ENCODE peak calls at places on chromosomes 12 and 14, in four cellular contexts. One of them, this sample, is unnamed.

GRCh38 chr12:80186727-80187217 is 87.4 kb downstream of the OTOGL start:
- DNase-seq in Peyer's patch: no peak
- DNase-seq in adrenal gland: peak; percentile 85
- DNase-seq in SJSA1: peak; percentile 88
- DNase-seq in this sample: peak; percentile 91

GRCh38 chr12:46404225-46404631 is 31.7 kb upstream of the SLC38A2 start:
- DNase-seq in Peyer's patch: no peak
- DNase-seq in SJSA1: peak; percentile 68
- DNase-seq in adrenal gland: no peak
- DNase-seq in this sample: peak; percentile 77

GRCh38 chr12:4134833-4135597 is 138.5 kb upstream of the CCND2 start:
- DNase-seq in SJSA1: no peak
- DNase-seq in Peyer's patch: no peak
- DNase-seq in adrenal gland: peak; percentile 42
- DNase-seq in this sample: no peak

GRCh38 chr12:104742551-104742961 is 215.5 kb downstream of the SLC41A2 start:
- DNase-seq in SJSA1: no peak
- DNase-seq in Peyer's patch: no peak
- DNase-seq in adrenal gland: no peak
- DNase-seq in this sample: no peak

GRCh38 chr12:65784616-65785015 is 39.7 kb upstream of the HMGA2 start:
- DNase-seq in SJSA1: no peak
- DNase-seq in adrenal gland: no peak
- DNase-seq in Peyer's patch: no peak
- DNase-seq in this sample: no peak

GRCh38 chr12:127381043-127381668 is 885.8 kb upstream of the TMEM132C start:
- DNase-seq in adrenal gland: no peak
- DNase-seq in Peyer's patch: peak; percentile 53
- DNase-seq in SJSA1: peak; percentile 55
- DNase-seq in this sample: no peak

GRCh38 chr12:29320295-29321090 is 60.5 kb downstream of the ERGIC2 start:
- DNase-seq in Peyer's patch: no peak
- DNase-seq in SJSA1: peak; percentile 16
- DNase-seq in adrenal gland: no peak
- DNase-seq in this sample: peak; percentile 53

GRCh38 chr12:28876423-28876822 is 272.7 kb upstream of the FAR2 start:
- DNase-seq in adrenal gland: no peak
- DNase-seq in SJSA1: no peak
- DNase-seq in Peyer's patch: no peak
- DNase-seq in this sample: no peak

GRCh38 chr14:65948302-65948701 is 535.8 kb downstream of the FUT8 start:
- DNase-seq in Peyer's patch: no peak
- DNase-seq in adrenal gland: no peak
- DNase-seq in SJSA1: no peak
- DNase-seq in this sample: no peak

GRCh38 chr12:29673346-29673745 is 110.4 kb downstream of the TMTC1 start:
- DNase-seq in adrenal gland: no peak
- DNase-seq in SJSA1: no peak
- DNase-seq in Peyer's patch: no peak
- DNase-seq in this sample: no peak

GRCh38 chr14:80364274-80364673 is 153.0 kb upstream of the DIO2 start:
- DNase-seq in adrenal gland: no peak
- DNase-seq in SJSA1: no peak
- DNase-seq in Peyer's patch: no peak
- DNase-seq in this sample: no peak

GRCh38 chr12:16603916-16604575 is 1.9 kb downstream of the LMO3 start:
- DNase-seq in Peyer's patch: no peak
- DNase-seq in adrenal gland: no peak
- DNase-seq in SJSA1: no peak
- DNase-seq in this sample: no peak

GRCh38 chr12:88416786-88417185 is 163.5 kb downstream of the KITLG start:
- DNase-seq in SJSA1: no peak
- DNase-seq in Peyer's patch: no peak
- DNase-seq in adrenal gland: no peak
- DNase-seq in this sample: no peak

GRCh38 chr12:131709226-131709625 is 1.7 kb upstream of the SFSWAP start:
- DNase-seq in adrenal gland: no peak
- DNase-seq in Peyer's patch: no peak
- DNase-seq in SJSA1: no peak
- DNase-seq in this sample: no peak

GRCh38 chr12:4268549-4269181 is 4.9 kb upstream of the CCND2 start:
- DNase-seq in Peyer's patch: no peak
- DNase-seq in SJSA1: peak; percentile 37
- DNase-seq in adrenal gland: no peak
- DNase-seq in this sample: no peak

GRCh38 chr12:87931764-87932163 is 97.4 kb downstream of the C12orf50 start:
- DNase-seq in adrenal gland: no peak
- DNase-seq in SJSA1: no peak
- DNase-seq in Peyer's patch: no peak
- DNase-seq in this sample: peak; percentile 63

GRCh38 chr14:88986146-88986841 is 161.8 kb downstream of the TTC8 start:
- DNase-seq in Peyer's patch: no peak
- DNase-seq in adrenal gland: peak; percentile 89
- DNase-seq in SJSA1: peak; percentile 9
- DNase-seq in this sample: peak; percentile 88

GRCh38 chr12:1800646-1801284 is 19.6 kb upstream of the LRTM2 start:
- DNase-seq in SJSA1: peak; percentile 42
- DNase-seq in adrenal gland: peak; percentile 86
- DNase-seq in Peyer's patch: peak; percentile 48
- DNase-seq in this sample: peak; percentile 56

GRCh38 chr14:57854571-57854970 is 11.3 kb downstream of the SLC35F4 start:
- DNase-seq in SJSA1: no peak
- DNase-seq in Peyer's patch: no peak
- DNase-seq in adrenal gland: no peak
- DNase-seq in this sample: no peak

GRCh38 chr12:57726151-57726883 is 12.2 kb downstream of the AGAP2 start:
- DNase-seq in Peyer's patch: peak; percentile 86
- DNase-seq in adrenal gland: peak; percentile 92
- DNase-seq in SJSA1: peak; percentile 100
- DNase-seq in this sample: peak; percentile 79

GRCh38 chr12:29316772-29317171 is 64.2 kb downstream of the ERGIC2 start:
- DNase-seq in Peyer's patch: no peak
- DNase-seq in SJSA1: no peak
- DNase-seq in adrenal gland: peak; percentile 83
- DNase-seq in this sample: peak; percentile 72

GRCh38 chr14:68561531-68562007 is 231.3 kb downstream of the ZFP36L1 start:
- DNase-seq in adrenal gland: no peak
- DNase-seq in Peyer's patch: no peak
- DNase-seq in SJSA1: no peak
- DNase-seq in this sample: no peak

GRCh38 chr12:68612675-68613074 is 2.0 kb downstream of the RAP1B start:
- DNase-seq in adrenal gland: no peak
- DNase-seq in SJSA1: no peak
- DNase-seq in Peyer's patch: no peak
- DNase-seq in this sample: no peak

GRCh38 chr12:1791104-1791927 is 29.0 kb upstream of the LRTM2 start:
- DNase-seq in SJSA1: peak; percentile 52
- DNase-seq in Peyer's patch: peak; percentile 54
- DNase-seq in adrenal gland: peak; percentile 90
- DNase-seq in this sample: peak; percentile 53

GRCh38 chr12:20142956-20143355 is 225.4 kb upstream of the PDE3A start:
- DNase-seq in SJSA1: no peak
- DNase-seq in adrenal gland: no peak
- DNase-seq in Peyer's patch: no peak
- DNase-seq in this sample: no peak

GRCh38 chr12:30420561-30420960 is 275.1 kb downstream of the IPO8 start:
- DNase-seq in adrenal gland: no peak
- DNase-seq in Peyer's patch: no peak
- DNase-seq in SJSA1: no peak
- DNase-seq in this sample: peak; percentile 4

GRCh38 chr12:2841056-2841455 is 6.2 kb upstream of the NRIP2 start:
- DNase-seq in SJSA1: no peak
- DNase-seq in adrenal gland: peak; percentile 60
- DNase-seq in Peyer's patch: no peak
- DNase-seq in this sample: no peak

GRCh38 chr14:96247031-96247430 is 9.0 kb upstream of the BDKRB1 start:
- DNase-seq in SJSA1: no peak
- DNase-seq in adrenal gland: no peak
- DNase-seq in Peyer's patch: no peak
- DNase-seq in this sample: no peak

GRCh38 chr14:99790978-99791376 is 2.2 kb upstream of the EML1 start:
- DNase-seq in Peyer's patch: no peak
- DNase-seq in SJSA1: no peak
- DNase-seq in adrenal gland: peak; percentile 52
- DNase-seq in this sample: no peak

GRCh38 chr12:21471294-21471693 is 30.1 kb downstream of the RECQL start:
- DNase-seq in adrenal gland: no peak
- DNase-seq in Peyer's patch: no peak
- DNase-seq in SJSA1: no peak
- DNase-seq in this sample: no peak
- H3K36me3 ChIP-seq in adrenal gland: no peaks in the 10 kb centered on the region
- H3K36me3 ChIP-seq in Peyer's patch: peaks cover 3% of the 10 kb centered on the region
- H3K36me3 ChIP-seq in SJSA1: peaks cover 59% of the 10 kb centered on the region
- H3K36me3 ChIP-seq in this sample: peaks cover 45% of the 10 kb centered on the region

DNA sequence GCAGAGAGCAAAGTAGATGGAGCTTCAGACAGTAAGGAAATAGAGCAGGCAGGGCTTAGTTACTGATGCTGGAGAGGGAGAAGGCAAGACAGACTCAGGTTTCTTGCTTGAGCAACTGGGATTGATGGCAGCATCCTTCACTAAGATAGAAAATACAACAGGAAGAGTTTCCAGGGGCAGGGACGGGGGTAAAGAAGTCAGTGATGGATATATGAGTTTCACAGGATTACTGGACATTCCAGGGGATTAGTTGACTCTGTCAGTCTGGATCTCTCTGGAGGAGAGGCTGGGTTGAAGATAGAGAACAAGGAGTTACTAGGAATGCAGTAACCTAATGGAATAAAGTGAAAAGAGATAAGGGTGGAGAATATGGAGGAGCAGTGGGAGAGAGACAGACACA is 74.5 kb upstream of the ATF1 start:
- DNase-seq in adrenal gland: no peak
- DNase-seq in SJSA1: no peak
- DNase-seq in Peyer's patch: no peak
- DNase-seq in this sample: no peak
- H3K36me3 ChIP-seq in adrenal gland: no peaks in the 10 kb centered on the region
- H3K36me3 ChIP-seq in SJSA1: peaks cover 51% of the 10 kb centered on the region
- H3K36me3 ChIP-seq in Peyer's patch: no peaks in the 10 kb centered on the region
- H3K36me3 ChIP-seq in this sample: peaks cover 16% of the 10 kb centered on the region

DNA sequence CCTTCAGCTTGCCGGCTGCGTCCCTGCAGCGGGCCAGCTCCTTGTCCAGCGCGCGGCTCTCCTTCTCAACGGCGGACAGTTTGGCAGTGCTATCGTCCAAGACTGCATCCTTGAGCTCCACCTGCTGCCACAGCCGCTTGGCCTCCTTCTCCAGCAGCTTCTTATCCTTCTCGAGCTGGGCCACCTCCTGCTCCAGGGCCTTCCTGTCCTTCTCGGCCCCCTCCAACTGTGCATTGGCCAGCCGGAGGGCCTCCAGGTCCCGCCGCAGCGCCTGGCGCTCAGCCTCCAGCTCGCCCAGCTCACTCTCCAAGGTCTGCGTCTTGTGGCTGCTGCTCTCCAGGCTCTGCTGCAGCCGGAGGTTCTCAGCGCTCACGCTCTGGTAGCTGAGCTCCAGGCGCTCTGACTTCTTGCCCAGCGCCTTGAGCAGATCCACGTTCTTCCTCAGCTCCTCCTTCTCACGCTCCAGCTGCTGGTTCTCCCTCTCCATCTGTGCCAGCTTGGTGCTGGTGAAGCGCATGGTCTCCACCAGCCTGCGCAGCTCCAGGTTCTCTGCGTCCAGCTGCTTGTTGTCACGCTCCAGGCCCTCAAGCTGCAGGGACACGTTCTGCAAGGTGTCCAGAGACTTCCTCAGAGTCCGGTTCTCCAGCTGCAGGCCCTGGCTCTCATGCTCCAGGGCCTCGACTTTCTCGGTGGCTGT is 68.8 kb upstream of the GPR68 start:
- DNase-seq in adrenal gland: no peak
- DNase-seq in SJSA1: no peak
- DNase-seq in Peyer's patch: no peak
- DNase-seq in this sample: no peak
- H3K36me3 ChIP-seq in adrenal gland: no peaks in the 10 kb centered on the region
- H3K36me3 ChIP-seq in SJSA1: no peaks in the 10 kb centered on the region
- H3K36me3 ChIP-seq in Peyer's patch: no peaks in the 10 kb centered on the region
- H3K36me3 ChIP-seq in this sample: no peaks in the 10 kb centered on the region

DNA sequence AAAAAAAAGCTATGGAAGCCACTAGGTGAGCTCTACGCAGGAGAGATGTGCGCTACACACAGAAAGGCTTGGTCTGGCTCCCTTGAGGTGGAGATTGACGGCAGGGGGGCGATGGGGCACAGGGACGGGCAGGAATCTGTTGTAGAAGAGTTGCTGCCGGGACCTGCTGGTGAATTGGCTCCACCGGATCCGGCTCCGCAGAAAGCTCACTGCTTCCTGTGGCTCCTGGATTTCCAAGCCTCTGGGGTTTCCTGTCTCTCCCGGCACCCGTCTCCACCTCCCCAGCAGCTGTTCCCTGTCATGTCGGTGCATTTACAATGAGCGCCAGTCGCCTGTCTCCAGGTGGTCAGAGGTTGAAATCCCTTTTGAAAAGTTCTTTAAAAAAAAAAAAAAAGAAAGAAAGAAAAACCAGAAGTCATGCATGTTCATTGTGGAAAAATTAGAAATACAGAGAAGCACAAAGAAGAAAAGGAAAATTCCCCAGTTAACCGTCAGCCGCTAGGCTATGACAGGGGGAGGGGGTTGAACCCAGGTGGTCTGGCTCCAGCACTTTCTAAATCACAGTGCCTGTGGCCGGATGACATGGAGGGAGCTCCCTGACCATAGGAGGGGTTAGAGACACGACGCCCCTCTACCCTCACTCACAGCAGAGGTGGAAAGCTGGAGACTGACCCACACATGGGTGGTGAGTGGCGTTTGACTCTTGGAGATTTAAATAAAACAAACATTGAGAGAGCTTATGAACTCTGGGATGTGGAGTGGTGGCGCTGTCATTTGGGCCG is 20.8 kb downstream of the FAM222A start:
- DNase-seq in Peyer's patch: peak; percentile 51
- DNase-seq in adrenal gland: peak; percentile 69
- DNase-seq in SJSA1: no peak
- DNase-seq in this sample: no peak
- H3K36me3 ChIP-seq in Peyer's patch: no peaks in the 10 kb centered on the region
- H3K36me3 ChIP-seq in adrenal gland: no peaks in the 10 kb centered on the region
- H3K36me3 ChIP-seq in SJSA1: no peaks in the 10 kb centered on the region
- H3K36me3 ChIP-seq in this sample: no peaks in the 10 kb centered on the region

GRCh38 chr12:120140603-120141002 is 24.1 kb upstream of the RAB35 start:
- DNase-seq in adrenal gland: no peak
- DNase-seq in Peyer's patch: peak; percentile 34
- DNase-seq in SJSA1: no peak
- DNase-seq in this sample: no peak
- H3K36me3 ChIP-seq in adrenal gland: no peaks in the 10 kb centered on the region
- H3K36me3 ChIP-seq in Peyer's patch: no peaks in the 10 kb centered on the region
- H3K36me3 ChIP-seq in SJSA1: peaks cover 97% of the 10 kb centered on the region
- H3K36me3 ChIP-seq in this sample: peaks cover 94% of the 10 kb centered on the region

DNA sequence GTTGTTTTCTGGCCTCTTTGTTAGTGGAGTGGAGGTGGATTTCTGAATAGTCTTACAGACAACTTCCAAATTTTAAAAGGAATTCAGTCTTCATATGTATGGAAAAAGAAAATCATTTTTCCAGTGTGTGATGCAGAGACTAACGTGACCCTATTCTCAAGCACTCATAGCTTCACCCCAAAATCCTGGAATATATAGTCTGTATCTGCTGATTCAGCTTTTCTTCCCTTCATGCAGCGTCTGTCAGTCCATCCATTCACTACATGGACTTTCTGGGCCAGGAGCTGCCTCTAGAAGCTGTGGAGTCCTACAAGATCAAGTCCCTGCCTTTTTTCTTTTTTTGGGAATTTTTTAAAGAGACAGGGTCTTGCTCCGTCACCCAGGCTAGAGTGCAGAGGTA is 23.8 kb downstream of the KLC1 start:
- DNase-seq in adrenal gland: no peak
- DNase-seq in Peyer's patch: no peak
- DNase-seq in SJSA1: no peak
- DNase-seq in this sample: no peak
- H3K36me3 ChIP-seq in adrenal gland: no peaks in the 10 kb centered on the region
- H3K36me3 ChIP-seq in Peyer's patch: no peaks in the 10 kb centered on the region
- H3K36me3 ChIP-seq in SJSA1: peaks cover 64% of the 10 kb centered on the region
- H3K36me3 ChIP-seq in this sample: peaks cover 29% of the 10 kb centered on the region